ENCODE peak calls at places on chromosomes 1 and 21, in six cellular contexts. O, P, T, C, N and V are unnamed samples.
A peak's percentile ranks its signal among the peaks of the same experiment; 100 is the strongest.

GRCh38 chr1:27109103-27109822 is 45.7 kb downstream of the SLC9A1 start:
- DNase-seq in C (peak; percentile 58), P (peak; percentile 59), O (peak; percentile 61), T (no peak), N (peak; percentile 36), V (peak; percentile 45)

GRCh38 chr1:3841491-3841890 is 15.5 kb downstream of the CEP104 start:
- DNase-seq in N (no peak), P (no peak), C (no peak), T (no peak), O (no peak), V (no peak)

GRCh38 chr1:202205523-202206190 is 12.1 kb downstream of the LGR6 start:
- DNase-seq in N (no peak), P (no peak), C (no peak), O (no peak), T (no peak), V (no peak)

GRCh38 chr1:66374561-66375111 is 159.3 kb upstream of the SGIP1 start:
- DNase-seq in C (no peak), O (peak; percentile 80), T (peak; percentile 95), N (no peak), P (no peak), V (no peak)

GRCh38 chr1:213568929-213569815 is 418.6 kb upstream of the PROX1 start:
- DNase-seq in O (peak; percentile 25), P (no peak), N (no peak), T (no peak), C (no peak), V (peak; percentile 5)

GRCh38 chr1:182262425-182262824 is 129.2 kb downstream of the GLUL start:
- DNase-seq in P (no peak), N (peak; percentile 25), C (no peak), O (no peak), T (no peak), V (no peak)

GRCh38 chr21:45869121-45870007 is 112.2 kb upstream of the COL6A1 start:
- DNase-seq in C (no peak), O (peak; percentile 33), T (peak; percentile 81), N (no peak), P (no peak), V (no peak)

GRCh38 chr1:227317541-227318002 is 720 bp downstream of the CDC42BPA start:
- DNase-seq in O (peak; percentile 80), N (peak; percentile 69), C (peak; percentile 39), P (peak; percentile 65), T (peak; percentile 65), V (peak; percentile 75)

GRCh38 chr1:23483327-23484252 is at the start of gene ASAP3:
- DNase-seq in N (peak; percentile 63), T (peak; percentile 75), O (peak; percentile 29), C (peak; percentile 36), P (peak; percentile 46), V (peak; percentile 59)

GRCh38 chr1:89354210-89354609 is 9.6 kb upstream of the GBP6 start:
- DNase-seq in T (no peak), C (no peak), P (no peak), N (no peak), O (no peak), V (no peak)

GRCh38 chr21:42063206-42063577 is 7.9 kb upstream of the UMODL1 start:
- DNase-seq in P (peak; percentile 54), C (peak; percentile 71), T (no peak), N (no peak), O (no peak), V (no peak)

GRCh38 chr21:36747114-36747814 is 48.3 kb downstream of the SIM2 start:
- DNase-seq in C (no peak), O (no peak), T (no peak), N (peak; percentile 1), P (no peak), V (no peak)

GRCh38 chr21:42463861-42464515 is 32.0 kb downstream of the RSPH1 start:
- DNase-seq in P (peak; percentile 76), C (peak; percentile 65), T (peak; percentile 61), O (peak; percentile 68), N (no peak), V (no peak)

GRCh38 chr1:2953688-2954285 is 67.5 kb upstream of the ACTRT2 start:
- DNase-seq in O (no peak), T (no peak), N (no peak), C (no peak), P (no peak), V (no peak)

GRCh38 chr1:74419611-74420010 is 92.8 kb downstream of the LRRC53 start:
- DNase-seq in C (no peak), T (no peak), O (no peak), N (no peak), P (no peak), V (no peak)

GRCh38 chr1:86429830-86430229 is 5.9 kb downstream of the CLCA2 start:
- DNase-seq in T (peak; percentile 94), C (no peak), N (no peak), P (peak; percentile 43), O (peak; percentile 94), V (no peak)

GRCh38 chr21:31213787-31214186 is 130.3 kb downstream of the TIAM1 start:
- DNase-seq in P (no peak), O (peak; percentile 46), T (no peak), N (no peak), C (no peak), V (no peak)

GRCh38 chr1:91020486-91020885 is 1.3 kb downstream of the ZNF644 start:
- DNase-seq in N (no peak), T (no peak), O (no peak), C (no peak), P (no peak), V (no peak)

GRCh38 chr1:157932082-157932481 is 61.4 kb upstream of the KIRREL1 start:
- DNase-seq in P (no peak), T (peak; percentile 34), C (no peak), N (no peak), O (peak; percentile 41), V (no peak)

GRCh38 chr21:43211085-43212071 is 42.6 kb downstream of the CRYAA start:
- DNase-seq in N (peak; percentile 41), P (peak; percentile 80), C (peak; percentile 79), O (no peak), T (peak; percentile 8), V (peak; percentile 35)

GRCh38 chr1:196063307-196063706 is 544.9 kb downstream of the KCNT2 start:
- DNase-seq in T (peak; percentile 54), C (no peak), O (no peak), P (no peak), N (no peak), V (no peak)

GRCh38 chr1:205791568-205792180 is 16.4 kb upstream of the RAB29 start:
- DNase-seq in N (peak; percentile 70), O (peak; percentile 77), P (peak; percentile 71), T (peak; percentile 21), C (peak; percentile 63), V (peak; percentile 47)

GRCh38 chr1:232810856-232811255 is 5.6 kb downstream of the MAP10 start:
- DNase-seq in O (no peak), C (no peak), N (no peak), T (no peak), P (no peak), V (no peak)
- H3K4me1 ChIP-seq in O (no peaks in the 10 kb centered on the region), C (no peaks in the 10 kb centered on the region), N (peaks cover 47% of the 10 kb centered on the region), T (no peaks in the 10 kb centered on the region), P (no peaks in the 10 kb centered on the region), V (no peaks in the 10 kb centered on the region)

GRCh38 chr1:100352267-100353072 is at the start of gene CDC14A:
- DNase-seq in P (peak; percentile 93), C (peak; percentile 94), N (peak; percentile 97), O (peak; percentile 92), T (peak; percentile 97), V (peak; percentile 97)

GRCh38 chr1:100348549-100349144 is 3.7 kb upstream of the CDC14A start:
- DNase-seq in O (no peak), C (no peak), N (no peak), P (peak; percentile 22), T (no peak), V (no peak)

GRCh38 chr1:100351095-100351884 is 1.0 kb upstream of the CDC14A start:
- DNase-seq in C (peak; percentile 95), N (peak; percentile 94), P (peak; percentile 96), T (peak; percentile 91), O (peak; percentile 90), V (peak; percentile 96)

GRCh38 chr1:100349276-100349675 is 3.0 kb upstream of the CDC14A start:
- DNase-seq in T (no peak), O (no peak), N (no peak), C (no peak), P (no peak), V (no peak)

GRCh38 chr1:100350787-100351094 is 1.6 kb upstream of the CDC14A start:
- DNase-seq in T (peak; percentile 10), P (no peak), O (no peak), C (peak; percentile 16), N (no peak), V (no peak)
- H3K4me3 ChIP-seq in T (peak overlapping the region; percentile 79), P (peak overlapping the region; percentile 81), O (peak overlapping the region; percentile 92), C (no peak overlapping the region), N (peak overlapping the region; percentile 72), V (peak overlapping the region; percentile 84)

GRCh38 chr1:153542956-153543737 is 2.4 kb upstream of the S100A5 start:
- DNase-seq in C (no peak), N (no peak), O (no peak), T (peak; percentile 37), P (no peak), V (no peak)

GRCh38 chr1:153539395-153540093 is 1.2 kb downstream of the S100A5 start:
- DNase-seq in C (no peak), P (no peak), N (no peak), T (no peak), O (no peak), V (no peak)

GRCh38 chr1:153540394-153541361 is at the start of gene S100A5:
- DNase-seq in T (peak; percentile 78), P (no peak), O (peak; percentile 96), C (no peak), N (no peak), V (peak; percentile 44)

GRCh38 chr1:153543738-153544135 is 1.9 kb downstream of the S100A4 start:
- DNase-seq in T (no peak), C (no peak), N (no peak), P (no peak), O (no peak), V (no peak)

DNA sequence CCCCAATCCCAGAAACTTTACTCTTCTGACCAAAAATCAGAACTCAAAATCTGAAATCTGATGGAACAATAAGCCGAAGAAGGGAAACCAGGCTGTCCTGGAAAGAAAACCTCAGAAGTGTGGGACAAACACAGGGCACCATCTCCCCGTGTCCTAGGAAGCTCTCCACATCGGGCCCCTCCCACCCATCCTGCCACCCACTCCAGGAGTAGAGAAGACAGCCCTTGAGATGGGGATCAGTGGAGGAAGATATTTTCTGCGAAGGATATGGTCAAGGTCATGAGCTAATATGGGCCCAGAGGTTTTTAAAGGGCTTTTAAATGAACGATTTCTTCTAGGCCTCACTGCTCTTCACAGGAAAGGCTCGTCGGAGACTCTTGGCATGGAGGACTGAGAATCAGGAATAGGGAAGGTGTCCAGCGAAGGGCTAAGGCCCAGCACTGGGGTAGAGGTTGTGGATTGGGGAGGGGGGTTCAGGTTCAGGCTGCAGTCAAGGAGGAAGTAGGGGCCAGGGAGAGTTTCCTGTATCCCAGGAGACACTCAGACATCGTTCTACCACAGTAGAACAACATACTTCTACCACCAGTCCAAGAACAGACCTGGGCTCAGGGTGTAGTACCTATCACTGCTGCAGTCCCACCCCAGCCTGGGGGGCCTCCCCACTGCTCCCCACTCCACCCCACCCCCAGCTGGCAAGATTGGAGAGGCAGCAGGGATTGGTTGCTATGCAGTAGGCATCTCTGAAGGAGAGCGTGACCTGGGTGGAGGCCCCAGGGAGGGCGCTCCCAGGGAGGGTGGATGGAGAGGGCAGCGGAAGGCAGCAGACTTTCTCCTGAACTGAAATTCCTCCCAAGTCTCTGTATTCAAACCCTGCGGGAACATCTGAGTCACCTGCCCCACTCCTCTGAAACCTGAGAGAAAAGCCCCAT is 1.2 kb upstream of the S100A5 start:
- DNase-seq in C (no peak), T (no peak), N (no peak), P (no peak), O (no peak), V (no peak)
- H3K4me1 ChIP-seq in C (peaks cover 31% of the 10 kb centered on the region), T (peaks cover 27% of the 10 kb centered on the region), N (peaks cover 24% of the 10 kb centered on the region), P (peaks cover 43% of the 10 kb centered on the region), O (peaks cover 72% of the 10 kb centered on the region), V (peaks cover 9% of the 10 kb centered on the region)

GRCh38 chr1:61090546-61090945 is 8.2 kb downstream of the NFIA start:
- DNase-seq in C (no peak), N (no peak), P (no peak), O (no peak), T (no peak), V (no peak)
- H3K4me3 ChIP-seq in C (no peak overlapping the region), N (no peak overlapping the region), P (no peak overlapping the region), O (no peak overlapping the region), T (no peak overlapping the region), V (no peak overlapping the region)